ENCODE peak calls at places on chromosomes 2 and 18, in ten cellular contexts. R is tibial nerve; T is SW 1271; J is stimulated activated CD8-positive, alpha-beta memory T cell treated with anti-CD3 and anti-CD28 coated beads, Interleukin-7, amount 100 ng/mL, for 1 hour; M is foreskin fibroblast; B is D341Med; W is psoas muscle; N is lower lobe of right lung; K is HEK293T; U is GM20000. X is an unnamed sample.

GRCh38 chr2:232668805-232669444 is 28.2 kb upstream of the GIGYF2 start:
- DNase-seq in R (no peak), T (no peak), J (no peak), M (no peak), B (no peak), W (no peak), N (no peak), K (peak), U (no peak), X (peak)

GRCh38 chr2:39508243-39508642 is 71.2 kb upstream of the MAP4K3 start:
- DNase-seq in R (no peak), T (no peak), J (no peak), M (peak), B (no peak), W (no peak), N (no peak), K (no peak), U (no peak), X (peak)

GRCh38 chr18:48834421-48835011 is 116.2 kb downstream of the SMAD7 start:
- DNase-seq in R (no peak), T (peak), J (peak), M (peak), B (no peak), W (peak), N (peak), K (no peak), U (peak), X (peak)

GRCh38 chr2:237669129-237669627 is 41.8 kb downstream of the LRRFIP1 start:
- DNase-seq in R (no peak), T (no peak), J (no peak), M (no peak), B (no peak), W (no peak), N (no peak), K (no peak), U (no peak), X (no peak)

GRCh38 chr2:240123821-240124650 is 12.1 kb downstream of the COPS9 start:
- DNase-seq in R (no peak), T (no peak), J (no peak), M (no peak), B (no peak), W (peak), N (peak), K (no peak), U (no peak), X (no peak)

GRCh38 chr2:168231609-168232241 is 15.7 kb downstream of the STK39 start:
- DNase-seq in R (no peak), T (no peak), J (no peak), M (no peak), B (no peak), W (no peak), N (no peak), K (no peak), U (no peak), X (no peak)

GRCh38 chr2:174336403-174337336 is 1.9 kb downstream of the SP9 start:
- DNase-seq in R (no peak), T (peak), J (no peak), M (no peak), B (peak), W (peak), N (peak), K (peak), U (peak), X (peak)

GRCh38 chr2:235768606-235769005 is 274.8 kb downstream of the AGAP1 start:
- DNase-seq in R (no peak), T (no peak), J (no peak), M (no peak), B (no peak), W (no peak), N (no peak), K (no peak), U (no peak), X (no peak)

GRCh38 chr2:162435676-162436075 is 91.7 kb downstream of the GCA start:
- DNase-seq in R (no peak), T (no peak), J (no peak), M (no peak), B (no peak), W (no peak), N (no peak), K (no peak), U (no peak), X (peak)

GRCh38 chr2:44618378-44619023 is 256.8 kb downstream of the CAMKMT start:
- DNase-seq in R (no peak), T (no peak), J (no peak), M (no peak), B (no peak), W (no peak), N (no peak), K (no peak), U (no peak), X (no peak)

GRCh38 chr2:37896319-37896718 is 28.8 kb upstream of the RMDN2 start:
- DNase-seq in R (no peak), T (no peak), J (no peak), M (no peak), B (no peak), W (no peak), N (no peak), K (no peak), U (no peak), X (peak)

GRCh38 chr18:59865241-59865986 is 34.4 kb upstream of the PMAIP1 start:
- DNase-seq in R (no peak), T (no peak), J (no peak), M (no peak), B (no peak), W (no peak), N (no peak), K (no peak), U (no peak), X (no peak)

GRCh38 chr2:53633441-53633840 is 134.2 kb upstream of the CHAC2 start:
- DNase-seq in R (no peak), T (no peak), J (no peak), M (peak), B (no peak), W (no peak), N (no peak), K (no peak), U (no peak), X (peak)

GRCh38 chr18:7221424-7222155 is 9.3 kb upstream of the LRRC30 start:
- DNase-seq in R (no peak), T (no peak), J (no peak), M (peak), B (peak), W (no peak), N (no peak), K (peak), U (peak), X (peak)

GRCh38 chr2:24543252-24543651 is 52.2 kb downstream of the NCOA1 start:
- DNase-seq in R (no peak), T (no peak), J (no peak), M (no peak), B (no peak), W (no peak), N (no peak), K (no peak), U (no peak), X (no peak)

GRCh38 chr2:15241208-15241607 is 319.9 kb downstream of the NBAS start:
- DNase-seq in R (no peak), T (no peak), J (no peak), M (no peak), B (no peak), W (no peak), N (no peak), K (no peak), U (no peak), X (no peak)

GRCh38 chr18:68826111-68826510 is 28.2 kb downstream of the CCDC102B start:
- DNase-seq in R (no peak), T (no peak), J (no peak), M (peak), B (no peak), W (no peak), N (no peak), K (no peak), U (no peak), X (peak)

GRCh38 chr18:41579185-41579584 is 375.8 kb upstream of the PIK3C3 start:
- DNase-seq in R (no peak), T (no peak), J (no peak), M (no peak), B (no peak), W (no peak), N (no peak), K (no peak), U (no peak), X (no peak)

GRCh38 chr2:168085801-168086361 is 161.5 kb downstream of the STK39 start:
- DNase-seq in R (no peak), T (no peak), J (no peak), M (no peak), B (no peak), W (no peak), N (no peak), K (no peak), U (no peak), X (no peak)

GRCh38 chr18:9771261-9771976 is 63.3 kb downstream of the RAB31 start:
- DNase-seq in R (peak), T (no peak), J (peak), M (peak), B (peak), W (peak), N (peak), K (peak), U (peak), X (peak)

GRCh38 chr2:24083567-24084385 is 858 bp downstream of the TP53I3 start:
- DNase-seq in R (no peak), T (peak), J (no peak), M (peak), B (peak), W (no peak), N (peak), K (peak), U (peak), X (peak)

GRCh38 chr2:73852020-73852419 is 23.3 kb downstream of the STAMBP start:
- DNase-seq in R (no peak), T (peak), J (no peak), M (peak), B (no peak), W (no peak), N (no peak), K (no peak), U (no peak), X (peak)

GRCh38 chr2:23824777-23825212 is 102.1 kb downstream of the ATAD2B start:
- DNase-seq in R (no peak), T (no peak), J (no peak), M (peak), B (peak), W (no peak), N (no peak), K (peak), U (peak), X (peak)

GRCh38 chr2:46332686-46333281 is 35.6 kb downstream of the EPAS1 start:
- DNase-seq in R (no peak), T (no peak), J (no peak), M (peak), B (no peak), W (no peak), N (no peak), K (no peak), U (no peak), X (peak)

GRCh38 chr2:119544075-119545031 is at the start of gene CFAP221:
- DNase-seq in R (no peak), T (no peak), J (no peak), M (peak), B (peak), W (peak), N (peak), K (peak), U (peak), X (peak)

GRCh38 chr2:54060000-54060399 is 55.4 kb upstream of the ACYP2 start:
- DNase-seq in R (no peak), T (no peak), J (no peak), M (no peak), B (no peak), W (no peak), N (no peak), K (no peak), U (no peak), X (peak)

GRCh38 chr2:133768261-133769021 is 200.2 kb upstream of the NCKAP5 start:
- DNase-seq in R (peak), T (no peak), J (no peak), M (no peak), B (no peak), W (no peak), N (no peak), K (no peak), U (no peak), X (no peak)

GRCh38 chr18:79583984-79584401 is 95.6 kb upstream of the CTDP1 start:
- DNase-seq in R (peak), T (no peak), J (no peak), M (no peak), B (no peak), W (no peak), N (peak), K (no peak), U (no peak), X (no peak)

X was measured in EH.